ENCODE peak calls at places on chromosomes 5 and 9, in nine cellular contexts. P is neural progenitor cell, K is fibroblast of lung, C is stomach, F is AG09319, J is tibial nerve, U is progenitor cell of endocrine pancreas, R is astrocyte of the cerebellum, N is sigmoid colon. D is an unnamed sample.

GRCh38 chr5:172941067-172941516 is 18.1 kb upstream of the RPL26L1 start:
- DNase-seq in N (no peak), P (no peak), F (no peak), K (no peak), R (no peak), C (no peak), J (no peak), U (no peak), D (no peak)

GRCh38 chr9:118362596-118362995 is 658.4 kb downstream of the TLR4 start:
- DNase-seq in R (no peak), U (no peak), C (no peak), P (no peak), J (no peak), K (no peak), F (no peak), N (no peak), D (no peak)

GRCh38 chr5:98793223-98793622 is 19.8 kb downstream of the RGMB start:
- DNase-seq in F (no peak), K (no peak), P (no peak), U (no peak), R (no peak), N (no peak), J (no peak), C (no peak), D (no peak)

GRCh38 chr9:71675857-71676165 is 92.5 kb downstream of the CEMIP2 start:
- DNase-seq in N (no peak), F (no peak), J (no peak), R (no peak), P (no peak), K (no peak), U (no peak), C (no peak), D (no peak)

GRCh38 chr5:132639706-132640130 is 18.3 kb upstream of the IL13 start:
- DNase-seq in U (no peak), P (no peak), K (no peak), C (no peak), R (no peak), J (no peak), N (no peak), F (no peak), D (peak; percentile 44)

GRCh38 chr9:2253814-2254550 is 238.8 kb downstream of the SMARCA2 start:
- DNase-seq in K (no peak), N (no peak), C (no peak), J (no peak), P (no peak), U (no peak), R (no peak), F (no peak), D (no peak)

GRCh38 chr5:116569999-116570398 is 4.6 kb downstream of the SEMA6A start:
- DNase-seq in F (no peak), C (no peak), U (no peak), P (no peak), N (no peak), K (no peak), R (no peak), J (no peak), D (no peak)

GRCh38 chr9:110814159-110814558 is 145.6 kb downstream of the MUSK start:
- DNase-seq in N (no peak), P (no peak), C (no peak), U (no peak), R (no peak), F (no peak), K (no peak), J (no peak), D (no peak)

GRCh38 chr5:156883316-156883875 is 33.3 kb downstream of the PPP1R2B start:
- DNase-seq in J (no peak), K (no peak), U (no peak), R (no peak), F (no peak), P (no peak), C (no peak), N (no peak), D (no peak)

DNA sequence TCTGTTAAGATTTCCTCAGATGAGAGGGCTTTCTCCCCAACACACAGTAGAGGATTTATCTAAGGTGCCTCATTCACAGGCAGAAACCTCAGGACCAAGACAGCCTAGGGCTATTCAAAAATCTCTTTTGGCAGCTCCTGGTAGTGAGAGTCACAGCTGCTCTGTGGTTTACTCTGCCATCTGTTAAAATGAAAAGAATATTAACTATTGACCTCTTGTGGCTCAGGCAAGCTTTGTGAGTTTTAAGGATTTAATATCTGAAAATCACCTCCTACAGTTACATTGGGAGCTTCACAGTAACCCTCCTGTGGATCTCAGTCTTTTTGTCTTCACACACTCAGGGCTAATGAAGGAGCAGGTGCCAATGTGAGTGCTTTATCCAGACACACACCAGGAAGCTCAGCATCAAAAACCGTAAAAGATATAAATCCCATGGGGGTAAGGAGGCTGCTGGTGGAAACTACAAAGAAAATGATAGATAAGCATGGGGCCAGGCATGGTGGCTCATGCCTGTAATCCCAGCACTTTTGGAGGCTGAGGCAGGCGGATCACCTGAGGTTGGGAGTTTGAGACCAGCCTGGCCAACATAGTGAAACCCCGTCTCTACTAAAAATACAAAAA is 29.7 kb downstream of the PPP1R2B start:
- DNase-seq in K (no peak), C (no peak), J (no peak), F (no peak), U (no peak), N (no peak), P (no peak), R (no peak), D (no peak)
- TF ChIP-seq CTCF in K (no peak), C (no peak), J (no peak), F (no peak), U (no peak), N (no peak), P (no peak), R (no peak), D (no peak)

GRCh38 chr9:35643046-35643445 is 7.7 kb downstream of the SIT1 start:
- DNase-seq in C (no peak), U (no peak), F (no peak), N (no peak), K (no peak), J (no peak), R (no peak), P (no peak), D (no peak)

GRCh38 chr9:35646583-35647265 is 4.0 kb downstream of the SIT1 start:
- DNase-seq in U (peak; percentile 94), C (peak; percentile 96), N (peak; percentile 96), R (peak; percentile 55), K (peak; percentile 88), F (no peak), P (peak; percentile 96), J (peak; percentile 95), D (peak; percentile 91)

GRCh38 chr9:35649431-35650340 is 1.0 kb downstream of the SIT1 start:
- DNase-seq in N (no peak), K (no peak), R (no peak), C (no peak), P (no peak), U (no peak), F (no peak), J (no peak), D (peak; percentile 40)

GRCh38 chr9:35650341-35651158 is at the start of gene SIT1:
- DNase-seq in K (no peak), R (no peak), U (no peak), P (no peak), F (no peak), J (no peak), N (peak; percentile 61), C (no peak), D (peak; percentile 65)

DNA sequence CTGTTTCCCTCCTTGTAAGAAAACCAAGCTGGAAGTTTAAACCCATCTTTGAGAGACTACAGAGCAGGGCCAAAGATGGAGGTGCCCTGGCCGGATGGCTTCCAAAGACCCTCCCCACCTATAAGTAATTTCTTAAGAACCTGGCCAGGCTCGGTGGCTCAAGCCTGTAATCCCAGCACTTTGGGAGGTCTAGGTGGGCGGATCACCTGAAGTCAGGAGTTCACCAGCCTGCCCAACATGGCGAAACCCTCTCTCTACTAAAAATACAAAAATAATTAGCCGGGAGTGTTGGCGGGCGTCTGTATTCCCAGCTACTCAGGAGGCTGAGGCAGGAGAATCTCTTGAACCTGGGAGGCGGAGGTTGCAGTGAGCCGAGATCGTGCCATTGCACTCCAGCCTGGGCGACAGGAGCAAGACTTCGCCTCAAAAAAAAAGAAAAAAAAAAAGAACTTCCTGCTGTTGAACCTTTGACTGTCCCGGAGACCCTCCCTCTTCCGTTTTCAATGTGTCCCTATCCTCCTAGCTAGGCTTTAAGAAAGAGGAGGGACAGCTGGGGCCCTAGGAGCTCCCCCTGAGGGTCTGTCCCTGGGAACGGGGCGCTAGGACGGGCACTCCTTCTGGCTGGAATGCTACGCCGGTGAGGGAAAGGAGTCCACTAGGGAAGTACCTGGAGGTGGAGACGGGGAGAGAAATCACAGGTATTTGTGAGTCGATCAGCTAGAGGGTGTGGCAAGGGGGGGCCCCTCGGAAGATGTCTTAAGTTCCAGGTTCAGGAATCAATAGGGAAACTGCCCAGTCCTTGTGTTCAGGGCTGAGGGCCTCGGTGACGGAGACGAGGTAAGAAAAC is 4.8 kb downstream of the SIT1 start:
- DNase-seq in C (peak; percentile 45), J (peak; percentile 42), N (no peak), R (no peak), F (no peak), P (peak; percentile 73), K (no peak), U (peak; percentile 60), D (peak; percentile 47)
- TF ChIP-seq CTCF in C (no peak), J (no peak), N (no peak), R (peak; percentile 25), F (peak; percentile 25), P (peak; percentile 36), K (peak; percentile 19), U (peak; percentile 29), D (no peak)

GRCh38 chr5:157326440-157327023 is 60.6 kb downstream of the CYFIP2 start:
- DNase-seq in U (no peak), N (no peak), R (no peak), K (no peak), J (no peak), F (no peak), P (no peak), C (no peak), D (no peak)

GRCh38 chr5:157327771-157328170 is 61.8 kb downstream of the CYFIP2 start:
- DNase-seq in F (no peak), U (no peak), K (no peak), P (no peak), R (no peak), N (no peak), C (no peak), J (no peak), D (no peak)

GRCh38 chr5:157331807-157332206 is 65.9 kb downstream of the CYFIP2 start:
- DNase-seq in U (no peak), N (no peak), R (no peak), J (no peak), P (no peak), C (no peak), F (no peak), K (no peak), D (no peak)

GRCh38 chr5:157324237-157324636 is 58.3 kb downstream of the CYFIP2 start:
- DNase-seq in F (no peak), R (no peak), K (no peak), C (no peak), N (no peak), J (no peak), P (no peak), U (no peak), D (no peak)

DNA sequence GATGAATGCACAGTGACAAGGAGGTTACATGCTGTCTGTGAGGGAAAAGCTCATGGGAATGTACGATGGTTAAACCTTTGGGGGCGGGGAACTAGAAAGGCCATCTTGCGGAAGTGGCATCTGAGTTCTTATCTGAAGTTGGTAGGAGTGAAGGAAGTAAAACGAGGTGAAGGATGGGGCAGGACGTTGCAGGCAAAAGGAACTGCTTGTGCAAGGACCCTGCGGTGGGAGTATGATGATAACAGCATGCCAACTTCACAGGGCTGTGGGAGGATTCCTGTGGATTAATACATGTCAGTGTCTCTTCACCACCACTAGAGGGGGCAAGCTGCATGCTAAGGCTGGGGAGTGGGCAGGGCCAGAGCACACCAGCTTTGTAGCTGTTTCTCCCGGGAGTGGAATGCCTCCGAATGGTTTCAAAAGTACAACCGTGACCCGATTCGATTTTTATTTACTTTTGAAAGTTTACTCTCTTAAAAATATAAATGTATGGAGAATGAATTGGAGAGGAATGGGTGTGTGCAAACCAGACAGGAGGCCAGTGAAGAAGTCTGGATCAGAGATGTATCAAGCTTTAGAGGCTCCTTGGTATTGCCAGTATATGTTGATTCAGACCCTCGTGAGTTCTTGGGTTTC is 62.5 kb downstream of the CYFIP2 start:
- DNase-seq in R (peak; percentile 70), K (peak; percentile 84), N (peak; percentile 84), U (peak; percentile 24), F (peak; percentile 55), J (peak; percentile 51), C (peak; percentile 63), P (peak; percentile 84), D (peak; percentile 81)
- TF ChIP-seq CTCF in R (peak; percentile 96), K (peak; percentile 96), N (peak; percentile 90), U (peak; percentile 90), F (peak; percentile 94), J (peak; percentile 88), C (peak; percentile 74), P (peak; percentile 88), D (peak; percentile 91)

GRCh38 chr5:160116991-160117390 is 2.3 kb downstream of the PWWP2A start:
- DNase-seq in N (peak; percentile 28), K (no peak), F (no peak), J (no peak), U (no peak), P (no peak), R (no peak), C (no peak), D (no peak)

GRCh38 chr5:160119142-160119904 is at the start of gene PWWP2A:
- DNase-seq in U (peak; percentile 89), P (peak; percentile 100), J (peak; percentile 100), N (peak; percentile 100), F (peak; percentile 100), K (peak; percentile 100), C (peak; percentile 99), R (peak; percentile 100), D (peak; percentile 97)

GRCh38 chr5:160118349-160119141 is 705 bp downstream of the PWWP2A start:
- DNase-seq in U (peak; percentile 33), R (no peak), N (peak; percentile 85), C (peak; percentile 47), J (peak; percentile 11), F (no peak), K (peak; percentile 15), P (no peak), D (peak; percentile 71)

GRCh38 chr5:160119905-160120266 is 636 bp upstream of the PWWP2A start:
- DNase-seq in U (no peak), F (no peak), K (no peak), C (no peak), R (no peak), J (no peak), P (no peak), N (no peak), D (no peak)
- TF ChIP-seq CTCF in U (no peak), F (peak; percentile 2), K (peak; percentile 27), C (peak; percentile 9), R (peak; percentile 20), J (no peak), P (peak; percentile 23), N (no peak), D (no peak)